ENCODE peak calls at places on chromosome 2, in eight cellular contexts. One of them, this sample, is unnamed.
A peak's percentile ranks its signal among the peaks of the same experiment; 100 is the strongest.

GRCh38 chr2:217282531-217282930 is 422.7 kb upstream of the TNP1 start:
- DNase-seq in H9: no peak
- DNase-seq in skeletal muscle cell: no peak
- DNase-seq in kidney glomerular epithelial cell: no peak
- DNase-seq in activated CD8-positive, alpha-beta memory T cell treated with anti-CD3 and anti-CD28 coated beads, Interleukin-2, amount 10 ng/mL, durations not matched to agents 7 days and 5 days: no peak
- DNase-seq in HT1080: no peak
- DNase-seq in CD4-positive, alpha-beta T cell: no peak
- DNase-seq in iPS-NIHi11: no peak
- DNase-seq in this sample: no peak

GRCh38 chr2:239294571-239295054 is 106.2 kb downstream of the HDAC4 start:
- DNase-seq in H9: no peak
- DNase-seq in skeletal muscle cell: no peak
- DNase-seq in kidney glomerular epithelial cell: no peak
- DNase-seq in activated CD8-positive, alpha-beta memory T cell treated with anti-CD3 and anti-CD28 coated beads, Interleukin-2, amount 10 ng/mL, durations not matched to agents 7 days and 5 days: no peak
- DNase-seq in HT1080: no peak
- DNase-seq in CD4-positive, alpha-beta T cell: no peak
- DNase-seq in iPS-NIHi11: no peak
- DNase-seq in this sample: no peak

GRCh38 chr2:31287681-31288080 is 53.7 kb downstream of the EHD3 start:
- DNase-seq in H9: no peak
- DNase-seq in skeletal muscle cell: no peak
- DNase-seq in kidney glomerular epithelial cell: no peak
- DNase-seq in activated CD8-positive, alpha-beta memory T cell treated with anti-CD3 and anti-CD28 coated beads, Interleukin-2, amount 10 ng/mL, durations not matched to agents 7 days and 5 days: no peak
- DNase-seq in HT1080: peak; percentile 73
- DNase-seq in CD4-positive, alpha-beta T cell: no peak
- DNase-seq in iPS-NIHi11: no peak
- DNase-seq in this sample: no peak

GRCh38 chr2:70085711-70086277 is 1.5 kb upstream of the PCBP1 start:
- DNase-seq in H9: no peak
- DNase-seq in skeletal muscle cell: no peak
- DNase-seq in kidney glomerular epithelial cell: no peak
- DNase-seq in activated CD8-positive, alpha-beta memory T cell treated with anti-CD3 and anti-CD28 coated beads, Interleukin-2, amount 10 ng/mL, durations not matched to agents 7 days and 5 days: no peak
- DNase-seq in HT1080: no peak
- DNase-seq in CD4-positive, alpha-beta T cell: no peak
- DNase-seq in iPS-NIHi11: no peak
- DNase-seq in this sample: peak; percentile 34

GRCh38 chr2:220708366-220708765 is 863.7 kb downstream of the EPHA4 start:
- DNase-seq in H9: no peak
- DNase-seq in skeletal muscle cell: peak; percentile 2
- DNase-seq in kidney glomerular epithelial cell: no peak
- DNase-seq in activated CD8-positive, alpha-beta memory T cell treated with anti-CD3 and anti-CD28 coated beads, Interleukin-2, amount 10 ng/mL, durations not matched to agents 7 days and 5 days: no peak
- DNase-seq in HT1080: peak; percentile 73
- DNase-seq in CD4-positive, alpha-beta T cell: no peak
- DNase-seq in iPS-NIHi11: no peak
- DNase-seq in this sample: no peak

GRCh38 chr2:54497738-54498680 is 41.9 kb downstream of the SPTBN1 start:
- DNase-seq in H9: peak; percentile 51
- DNase-seq in skeletal muscle cell: no peak
- DNase-seq in kidney glomerular epithelial cell: no peak
- DNase-seq in activated CD8-positive, alpha-beta memory T cell treated with anti-CD3 and anti-CD28 coated beads, Interleukin-2, amount 10 ng/mL, durations not matched to agents 7 days and 5 days: no peak
- DNase-seq in HT1080: no peak
- DNase-seq in CD4-positive, alpha-beta T cell: no peak
- DNase-seq in iPS-NIHi11: peak; percentile 37
- DNase-seq in this sample: peak; percentile 68

GRCh38 chr2:96156926-96157648 is 11.8 kb upstream of the DUSP2 start:
- DNase-seq in H9: no peak
- DNase-seq in skeletal muscle cell: no peak
- DNase-seq in kidney glomerular epithelial cell: no peak
- DNase-seq in activated CD8-positive, alpha-beta memory T cell treated with anti-CD3 and anti-CD28 coated beads, Interleukin-2, amount 10 ng/mL, durations not matched to agents 7 days and 5 days: no peak
- DNase-seq in HT1080: no peak
- DNase-seq in CD4-positive, alpha-beta T cell: no peak
- DNase-seq in iPS-NIHi11: no peak
- DNase-seq in this sample: no peak

GRCh38 chr2:24210106-24210455 is 35.2 kb downstream of the FAM228A start:
- DNase-seq in H9: no peak
- DNase-seq in skeletal muscle cell: no peak
- DNase-seq in kidney glomerular epithelial cell: no peak
- DNase-seq in activated CD8-positive, alpha-beta memory T cell treated with anti-CD3 and anti-CD28 coated beads, Interleukin-2, amount 10 ng/mL, durations not matched to agents 7 days and 5 days: no peak
- DNase-seq in HT1080: no peak
- DNase-seq in CD4-positive, alpha-beta T cell: no peak
- DNase-seq in iPS-NIHi11: no peak
- DNase-seq in this sample: no peak

GRCh38 chr2:185821467-185821866 is 82.9 kb downstream of the FSIP2 start:
- DNase-seq in H9: no peak
- DNase-seq in skeletal muscle cell: no peak
- DNase-seq in kidney glomerular epithelial cell: no peak
- DNase-seq in activated CD8-positive, alpha-beta memory T cell treated with anti-CD3 and anti-CD28 coated beads, Interleukin-2, amount 10 ng/mL, durations not matched to agents 7 days and 5 days: no peak
- DNase-seq in HT1080: no peak
- DNase-seq in CD4-positive, alpha-beta T cell: no peak
- DNase-seq in iPS-NIHi11: no peak
- DNase-seq in this sample: no peak

GRCh38 chr2:207130958-207131521 is 34.7 kb downstream of the KLF7 start:
- DNase-seq in H9: no peak
- DNase-seq in skeletal muscle cell: no peak
- DNase-seq in kidney glomerular epithelial cell: no peak
- DNase-seq in activated CD8-positive, alpha-beta memory T cell treated with anti-CD3 and anti-CD28 coated beads, Interleukin-2, amount 10 ng/mL, durations not matched to agents 7 days and 5 days: no peak
- DNase-seq in HT1080: no peak
- DNase-seq in CD4-positive, alpha-beta T cell: no peak
- DNase-seq in iPS-NIHi11: no peak
- DNase-seq in this sample: no peak

GRCh38 chr2:67854798-67855197 is 208.0 kb downstream of the C1D start:
- DNase-seq in H9: peak; percentile 42
- DNase-seq in skeletal muscle cell: no peak
- DNase-seq in kidney glomerular epithelial cell: no peak
- DNase-seq in activated CD8-positive, alpha-beta memory T cell treated with anti-CD3 and anti-CD28 coated beads, Interleukin-2, amount 10 ng/mL, durations not matched to agents 7 days and 5 days: no peak
- DNase-seq in HT1080: no peak
- DNase-seq in CD4-positive, alpha-beta T cell: no peak
- DNase-seq in iPS-NIHi11: peak; percentile 20
- DNase-seq in this sample: peak; percentile 41

GRCh38 chr2:137333386-137333972 is 568.1 kb downstream of the THSD7B start:
- DNase-seq in H9: no peak
- DNase-seq in skeletal muscle cell: no peak
- DNase-seq in kidney glomerular epithelial cell: no peak
- DNase-seq in activated CD8-positive, alpha-beta memory T cell treated with anti-CD3 and anti-CD28 coated beads, Interleukin-2, amount 10 ng/mL, durations not matched to agents 7 days and 5 days: no peak
- DNase-seq in HT1080: peak; percentile 12
- DNase-seq in CD4-positive, alpha-beta T cell: no peak
- DNase-seq in iPS-NIHi11: no peak
- DNase-seq in this sample: no peak